ENCODE peak calls at places on chromosome 1, in five cellular contexts. W is left ventricle myocardium inferior, D is aorta, P is adipocyte, S is breast epithelium. O is an unnamed sample. For H3K36me3, the result is how much of the 10 kb centered on the place peaks cover.

GRCh38 chr1:233998926-233999325 is 94.5 kb downstream of the SLC35F3 start:
- DNase-seq in W (no peak), D (no peak), P (no peak), S (no peak), O (no peak)

GRCh38 chr1:89069955-89070354 is 4.9 kb upstream of the GBP1 start:
- DNase-seq in W (no peak), D (no peak), P (peak), S (no peak), O (no peak)

GRCh38 chr1:77538956-77539509 is 143.4 kb downstream of the ZZZ3 start:
- DNase-seq in W (no peak), D (no peak), P (peak), S (no peak), O (peak)

GRCh38 chr1:197737916-197738315 is 37.4 kb downstream of the DENND1B start:
- DNase-seq in W (no peak), D (no peak), P (no peak), S (no peak), O (no peak)

GRCh38 chr1:228794173-228794572 is 58.9 kb downstream of the RHOU start:
- DNase-seq in W (no peak), D (no peak), P (no peak), S (no peak), O (no peak)

GRCh38 chr1:27003745-27004470 is 8.7 kb downstream of the TENT5B start:
- DNase-seq in W (no peak), D (no peak), P (peak), S (no peak), O (no peak)

GRCh38 chr1:161986328-161986727 is 37.3 kb downstream of the OLFML2B start:
- DNase-seq in W (no peak), D (no peak), P (no peak), S (no peak), O (peak)

GRCh38 chr1:60037061-60037460 is 36.5 kb downstream of the C1orf87 start:
- DNase-seq in W (no peak), D (no peak), P (peak), S (no peak), O (no peak)

GRCh38 chr1:172489847-172490246 is 43.1 kb upstream of the SUCO start:
- DNase-seq in W (no peak), D (no peak), P (peak), S (no peak), O (no peak)

GRCh38 chr1:204130989-204131892 is 20.6 kb downstream of the ETNK2 start:
- DNase-seq in W (no peak), D (no peak), P (peak), S (no peak), O (peak)

GRCh38 chr1:30879940-30880339 is 28.6 kb downstream of the SDC3 start:
- DNase-seq in W (no peak), D (no peak), P (no peak), S (no peak), O (no peak)

GRCh38 chr1:205368478-205368877 is 11.8 kb upstream of the KLHDC8A start:
- DNase-seq in W (no peak), D (no peak), P (no peak), S (no peak), O (no peak)

GRCh38 chr1:203219934-203220333 is 9.5 kb downstream of the CHIT1 start:
- DNase-seq in W (no peak), D (no peak), P (no peak), S (no peak), O (no peak)

GRCh38 chr1:93635614-93636543 is 45.8 kb downstream of the BCAR3 start:
- DNase-seq in W (no peak), D (no peak), P (no peak), S (no peak), O (no peak)

GRCh38 chr1:914891-915280 is 8.8 kb upstream of the SAMD11 start:
- DNase-seq in W (no peak), D (peak), P (no peak), S (no peak), O (no peak)

GRCh38 chr1:10958614-10959013 is 53.8 kb upstream of the TARDBP start:
- DNase-seq in W (no peak), D (no peak), P (no peak), S (no peak), O (no peak)

GRCh38 chr1:189779034-189779433 is 698.6 kb downstream of the BRINP3 start:
- DNase-seq in W (no peak), D (no peak), P (no peak), S (no peak), O (no peak)

GRCh38 chr1:204564835-204565234 is 48.6 kb downstream of the MDM4 start:
- DNase-seq in W (no peak), D (no peak), P (no peak), S (no peak), O (no peak)

GRCh38 chr1:32954183-32954582 is 10.4 kb downstream of the RNF19B start:
- DNase-seq in W (no peak), D (no peak), P (no peak), S (no peak), O (peak)

GRCh38 chr1:208835082-208835467 is 590.9 kb upstream of the PLXNA2 start:
- DNase-seq in W (no peak), D (no peak), P (no peak), S (no peak), O (no peak)

GRCh38 chr1:198113302-198113701 is 43.5 kb upstream of the NEK7 start:
- DNase-seq in W (no peak), D (no peak), P (peak), S (no peak), O (no peak)

GRCh38 chr1:23999156-23999671 is 19.1 kb upstream of the SRSF10 start:
- DNase-seq in W (no peak), D (no peak), P (no peak), S (no peak), O (no peak)

GRCh38 chr1:248393050-248393449 is 9.8 kb upstream of the OR2T1 start:
- DNase-seq in W (no peak), D (no peak), P (no peak), S (no peak), O (no peak)

GRCh38 chr1:151997284-151997570 is 3.6 kb upstream of the S100A10 start:
- DNase-seq in W (no peak), D (no peak), P (no peak), S (no peak), O (no peak)

GRCh38 chr1:109197163-109198042 is 16.3 kb upstream of the SARS1 start:
- DNase-seq in W (peak), D (peak), P (peak), S (no peak), O (peak)

GRCh38 chr1:3306583-3307285 is 147.7 kb upstream of the ARHGEF16 start:
- DNase-seq in W (no peak), D (no peak), P (peak), S (no peak), O (no peak)

GRCh38 chr1:98523256-98523655 is 138.3 kb upstream of the SNX7 start:
- DNase-seq in W (no peak), D (no peak), P (no peak), S (no peak), O (no peak)

GRCh38 chr1:222225171-222225570 is 322.7 kb downstream of the HHIPL2 start:
- DNase-seq in W (no peak), D (no peak), P (no peak), S (no peak), O (no peak)

GRCh38 chr1:226662704-226663326 is 76.3 kb downstream of the ITPKB start:
- DNase-seq in W (peak), D (peak), P (peak), S (no peak), O (peak)

GRCh38 chr1:204480515-204480914 is 14.1 kb downstream of the PIK3C2B start:
- DNase-seq in W (no peak), D (no peak), P (no peak), S (no peak), O (no peak)

GRCh38 chr1:65959896-65960295 is 167.2 kb downstream of the PDE4B start:
- DNase-seq in W (no peak), D (no peak), P (peak), S (no peak), O (no peak)

GRCh38 chr1:65955503-65955902 is 162.8 kb downstream of the PDE4B start:
- DNase-seq in W (no peak), D (no peak), P (no peak), S (no peak), O (no peak)

GRCh38 chr1:65963161-65963888 is 170.6 kb downstream of the PDE4B start:
- DNase-seq in W (no peak), D (no peak), P (no peak), S (no peak), O (no peak)

GRCh38 chr1:65955071-65955470 is 162.4 kb downstream of the PDE4B start:
- DNase-seq in W (no peak), D (no peak), P (no peak), S (no peak), O (no peak)

GRCh38 chr1:65958561-65959350 is 166.1 kb downstream of the PDE4B start:
- DNase-seq in W (no peak), D (no peak), P (peak), S (no peak), O (no peak)
- H3K36me3 ChIP-seq in W (under half), D (under half), P (under half), S (under half), O (under half)

DNA sequence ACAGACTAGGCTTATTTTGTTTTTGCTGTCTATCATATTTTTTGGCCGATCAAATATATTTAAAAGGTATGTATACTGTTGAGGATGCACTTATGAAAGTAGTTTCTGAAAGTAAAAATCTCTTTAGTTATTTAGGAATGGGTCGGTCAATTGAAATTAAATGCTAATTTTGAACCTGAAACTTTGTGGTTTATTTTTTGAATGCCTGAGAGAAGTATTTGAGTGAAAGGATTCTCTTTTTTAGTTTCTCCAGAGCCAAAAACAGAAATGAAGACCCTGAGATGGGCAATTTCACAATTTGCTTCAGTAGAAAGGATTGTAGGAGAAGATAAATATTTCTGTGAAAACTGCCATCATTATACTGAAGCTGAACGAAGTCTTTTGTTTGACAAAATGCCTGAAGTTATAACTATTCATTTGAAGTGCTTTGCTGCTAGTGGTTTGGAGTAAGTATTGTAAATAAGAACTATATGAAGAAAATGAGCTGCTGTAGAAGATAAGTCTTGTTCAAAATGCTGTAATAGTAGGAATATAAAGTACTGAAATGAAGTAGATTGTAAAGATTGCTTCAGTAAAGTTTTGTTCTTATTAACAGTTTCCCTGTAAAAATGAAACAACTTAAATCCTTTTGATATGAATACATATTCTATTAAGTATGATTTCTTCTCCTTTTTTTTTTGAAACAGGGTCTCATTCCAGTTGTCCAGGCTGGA is 11.5 kb downstream of the USP1 start:
- DNase-seq in W (no peak), D (no peak), P (no peak), S (no peak), O (no peak)
- H3K36me3 ChIP-seq in W (half or more), D (under half), P (half or more), S (under half), O (half or more)

GRCh38 chr1:156741613-156741983 is 710 bp upstream of the MRPL24 start:
- DNase-seq in W (no peak), D (peak), P (no peak), S (no peak), O (no peak)

GRCh38 chr1:156740679-156741612 is at the start of gene MRPL24:
- DNase-seq in W (peak), D (peak), P (peak), S (peak), O (peak)

GRCh38 chr1:156738916-156739315 is 2.0 kb downstream of the MRPL24 start:
- DNase-seq in W (no peak), D (no peak), P (no peak), S (no peak), O (no peak)

GRCh38 chr1:156742017-156742416 is 1.1 kb upstream of the MRPL24 start:
- DNase-seq in W (no peak), D (no peak), P (no peak), S (no peak), O (no peak)

DNA sequence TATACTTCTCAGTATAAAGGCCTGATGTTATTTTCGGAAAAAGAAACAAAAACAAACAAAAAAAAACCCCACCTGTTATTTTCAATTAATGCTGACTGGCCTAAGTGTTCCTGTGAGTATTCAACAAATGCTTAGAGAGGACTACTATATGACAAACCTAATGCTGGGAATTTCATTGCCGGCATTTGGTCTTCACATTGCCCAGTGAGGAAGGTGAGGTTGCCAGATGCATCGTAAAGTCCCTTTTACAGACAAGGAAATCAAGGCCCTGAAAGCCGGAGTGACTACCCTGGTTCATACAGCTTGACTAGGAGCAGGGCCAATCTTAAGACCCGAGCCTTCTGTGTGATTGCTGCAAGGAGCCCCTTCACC is 595 bp downstream of the MRPL24 start:
- DNase-seq in W (no peak), D (no peak), P (no peak), S (no peak), O (no peak)
- H3K36me3 ChIP-seq in W (half or more), D (under half), P (half or more), S (under half), O (half or more)

DNA sequence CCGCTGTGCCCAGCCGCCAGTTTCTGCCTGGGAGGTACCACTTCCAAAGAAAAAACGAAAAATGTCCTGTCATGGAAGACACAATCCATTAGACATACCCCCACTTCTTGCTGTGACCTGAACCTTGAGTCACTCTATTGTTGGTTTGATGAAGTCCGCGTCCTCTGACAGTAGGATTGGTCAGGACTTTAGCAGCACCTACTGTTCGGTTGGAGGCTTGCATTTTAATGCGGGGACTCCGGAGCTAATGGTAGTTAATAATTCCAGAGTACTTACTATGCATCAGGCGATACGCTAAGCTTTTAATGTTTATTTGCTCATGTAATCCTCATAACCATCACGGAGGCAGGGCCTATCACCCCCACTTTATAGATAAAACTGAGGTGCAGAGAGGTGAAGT is 7.9 kb upstream of the ELF3 start:
- DNase-seq in W (no peak), D (no peak), P (no peak), S (no peak), O (no peak)
- H3K36me3 ChIP-seq in W (half or more), D (under half), P (half or more), S (under half), O (half or more)

DNA sequence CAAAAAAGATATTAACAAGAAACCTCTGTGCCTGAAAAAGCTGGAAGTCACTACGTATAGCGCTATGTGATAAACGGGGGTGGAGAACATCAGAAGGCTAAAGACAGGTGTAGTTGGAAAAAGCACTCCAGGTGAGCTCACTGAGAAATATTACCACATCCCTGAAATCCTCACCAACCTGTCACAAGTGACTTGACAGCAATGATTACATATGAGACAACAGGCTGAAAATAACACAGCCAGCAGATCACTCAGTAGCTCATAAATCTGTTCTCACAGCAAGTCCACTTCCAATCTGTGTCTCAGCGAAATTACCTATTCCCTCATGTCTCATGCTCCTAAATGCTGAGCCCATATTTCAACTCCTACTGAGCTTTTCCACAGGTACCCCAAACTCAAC is 120.5 kb downstream of the UBR4 start:
- DNase-seq in W (no peak), D (no peak), P (no peak), S (no peak), O (no peak)
- H3K36me3 ChIP-seq in W (half or more), D (under half), P (half or more), S (under half), O (half or more)

GRCh38 chr1:20775700-20776099 is 11.4 kb downstream of the HP1BP3 start:
- DNase-seq in W (no peak), D (no peak), P (no peak), S (no peak), O (no peak)

GRCh38 chr1:20770314-20771087 is 16.6 kb downstream of the HP1BP3 start:
- DNase-seq in W (no peak), D (no peak), P (no peak), S (no peak), O (no peak)

GRCh38 chr1:20767271-20767670 is 19.8 kb downstream of the HP1BP3 start:
- DNase-seq in W (no peak), D (no peak), P (no peak), S (no peak), O (no peak)

DNA sequence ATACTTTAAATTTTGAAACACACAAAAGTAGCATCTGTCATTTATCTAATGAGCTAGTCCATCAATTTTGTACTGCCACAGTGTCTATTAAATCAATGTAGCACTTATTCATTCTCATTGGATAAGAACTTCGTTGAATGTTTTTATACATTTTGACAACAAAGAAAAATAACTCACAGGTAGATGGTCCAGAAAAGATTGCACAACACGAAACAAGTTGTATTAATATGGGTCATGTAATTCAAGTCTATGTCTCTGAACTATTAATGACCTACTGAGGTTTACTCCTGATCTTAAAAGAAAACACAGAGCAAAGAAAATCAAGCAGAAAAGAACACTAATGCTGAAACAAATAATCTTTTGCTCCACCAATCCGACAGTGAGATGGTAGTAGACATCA is 15.3 kb downstream of the HP1BP3 start:
- DNase-seq in W (no peak), D (no peak), P (no peak), S (no peak), O (no peak)
- H3K36me3 ChIP-seq in W (half or more), D (under half), P (half or more), S (under half), O (half or more)

GRCh38 chr1:183931646-183932271 is 105.8 kb downstream of the COLGALT2 start:
- DNase-seq in W (no peak), D (no peak), P (peak), S (no peak), O (no peak)

GRCh38 chr1:183922197-183922596 is 115.3 kb downstream of the COLGALT2 start:
- DNase-seq in W (no peak), D (no peak), P (no peak), S (no peak), O (no peak)

GRCh38 chr1:183932412-183932811 is 105.1 kb downstream of the COLGALT2 start:
- DNase-seq in W (peak), D (peak), P (peak), S (no peak), O (peak)

GRCh38 chr1:183925947-183926346 is 111.6 kb downstream of the COLGALT2 start:
- DNase-seq in W (no peak), D (no peak), P (no peak), S (no peak), O (no peak)

DNA sequence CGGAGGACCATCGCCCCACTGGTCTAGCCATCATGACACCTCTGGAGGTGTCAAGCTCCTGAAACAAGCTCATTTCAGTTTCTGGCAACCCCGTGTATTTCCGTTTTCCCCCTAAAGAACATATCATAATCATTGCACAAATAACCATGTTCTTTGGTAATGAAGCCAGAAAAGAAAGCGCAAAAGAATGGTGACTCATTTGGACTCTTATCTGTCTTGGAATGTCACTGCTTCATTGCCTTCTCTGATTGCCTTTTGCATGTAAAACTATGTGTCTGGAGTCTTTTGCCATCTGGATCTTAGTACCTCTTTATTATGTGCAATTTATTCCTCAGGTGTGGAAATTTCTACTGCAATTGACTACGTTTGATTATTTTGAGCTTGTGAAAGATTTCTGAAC is 110.5 kb downstream of the COLGALT2 start:
- DNase-seq in W (no peak), D (no peak), P (peak), S (no peak), O (no peak)
- H3K36me3 ChIP-seq in W (half or more), D (under half), P (under half), S (under half), O (under half)

GRCh38 chr1:154159554-154159953 is 4.7 kb upstream of the NUP210L start:
- DNase-seq in W (no peak), D (no peak), P (no peak), S (no peak), O (no peak)
- H3K36me3 ChIP-seq in W (half or more), D (under half), P (half or more), S (under half), O (half or more)

DNA sequence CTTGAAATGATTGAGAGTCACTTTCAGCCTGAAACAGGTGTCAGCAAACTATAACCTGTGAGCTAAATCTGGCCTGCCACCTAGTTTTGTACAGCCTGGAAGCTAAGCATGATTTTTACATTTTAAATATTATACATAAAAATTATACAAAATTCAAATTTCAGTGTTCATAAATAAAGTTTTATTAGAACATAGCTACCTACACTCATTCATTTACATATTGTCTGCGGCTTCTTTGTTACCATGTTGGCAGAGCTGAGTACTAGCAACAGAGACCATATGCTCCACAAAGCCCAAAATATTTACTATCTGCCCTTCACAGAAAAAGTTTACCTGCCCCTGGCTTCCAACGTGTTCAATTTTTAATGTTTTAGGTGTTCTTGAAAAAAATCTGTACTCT is 8.0 kb upstream of the C1orf162 start:
- DNase-seq in W (no peak), D (no peak), P (no peak), S (no peak), O (no peak)
- H3K36me3 ChIP-seq in W (half or more), D (under half), P (half or more), S (under half), O (under half)

O was measured in MG63.